ENCODE peak calls at places on chromosomes 2 and 18, in four cellular contexts. Q, M, X and P are unnamed samples.

GRCh38 chr2:64644240-64645013 is 9.3 kb downstream of the SERTAD2 start:
- DNase-seq in M (peak; percentile 95), Q (peak; percentile 75), X (peak; percentile 62), P (no peak)

GRCh38 chr2:209845666-209846065 is 74.0 kb downstream of the UNC80 start:
- DNase-seq in X (no peak), Q (no peak), M (no peak), P (no peak)

GRCh38 chr2:58604096-58604495 is 363.0 kb upstream of the FANCL start:
- DNase-seq in Q (no peak), X (no peak), M (no peak), P (no peak)

GRCh38 chr2:168424112-168424951 is 31.7 kb upstream of the CERS6 start:
- DNase-seq in Q (no peak), M (no peak), X (no peak), P (no peak)

GRCh38 chr2:241300000-241300399 is 15.5 kb downstream of the HDLBP start:
- DNase-seq in Q (peak; percentile 34), M (no peak), X (no peak), P (no peak)

GRCh38 chr2:127044165-127044718 is 62.7 kb downstream of the BIN1 start:
- DNase-seq in Q (no peak), M (no peak), X (no peak), P (no peak)

GRCh38 chr18:8979258-8979988 is 123.1 kb upstream of the NDUFV2 start:
- DNase-seq in M (no peak), X (no peak), Q (no peak), P (no peak)

GRCh38 chr2:154170400-154170799 is 298.7 kb downstream of the GALNT13 start:
- DNase-seq in X (no peak), M (no peak), Q (no peak), P (no peak)

GRCh38 chr2:239202836-239203235 is 198.0 kb downstream of the HDAC4 start:
- DNase-seq in M (no peak), X (no peak), Q (no peak), P (no peak)

GRCh38 chr2:95359501-95359930 is 43.0 kb upstream of the FAHD2A start:
- DNase-seq in X (no peak), M (no peak), Q (no peak), P (no peak)

GRCh38 chr2:219634171-219634940 is 6.9 kb downstream of the SLC4A3 start:
- DNase-seq in X (no peak), Q (no peak), M (no peak), P (no peak)

GRCh38 chr2:219631925-219632757 is 4.7 kb downstream of the SLC4A3 start:
- DNase-seq in Q (no peak), M (no peak), X (no peak), P (no peak)

GRCh38 chr2:219631406-219631891 is 4.0 kb downstream of the SLC4A3 start:
- DNase-seq in X (no peak), Q (no peak), M (no peak), P (no peak)

GRCh38 chr2:219633276-219634065 is 6.0 kb downstream of the SLC4A3 start:
- DNase-seq in X (no peak), M (no peak), Q (no peak), P (no peak)

DNA sequence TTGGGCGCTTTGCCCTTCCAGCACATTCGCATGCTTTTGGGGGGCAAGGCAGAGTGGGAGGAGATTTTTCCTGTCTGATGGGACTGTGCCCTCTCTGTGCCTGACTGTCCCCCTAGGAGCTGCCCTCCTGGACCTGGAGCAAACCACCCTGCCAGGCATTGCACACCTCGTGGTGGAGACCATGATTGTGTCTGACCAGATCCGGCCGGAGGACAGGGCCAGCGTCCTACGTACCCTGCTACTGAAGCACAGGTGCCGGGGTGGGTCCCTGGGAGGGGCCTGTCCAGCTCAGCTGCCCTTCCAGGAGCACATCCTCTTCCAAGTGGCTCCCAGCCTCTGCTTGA is 5.3 kb downstream of the SLC4A3 start:
- DNase-seq in M (no peak), Q (no peak), X (no peak), P (no peak)
- TF ChIP-seq POLR2AphosphoS2 in M (no peak), Q (no peak), X (no peak), P (no peak)

DNA sequence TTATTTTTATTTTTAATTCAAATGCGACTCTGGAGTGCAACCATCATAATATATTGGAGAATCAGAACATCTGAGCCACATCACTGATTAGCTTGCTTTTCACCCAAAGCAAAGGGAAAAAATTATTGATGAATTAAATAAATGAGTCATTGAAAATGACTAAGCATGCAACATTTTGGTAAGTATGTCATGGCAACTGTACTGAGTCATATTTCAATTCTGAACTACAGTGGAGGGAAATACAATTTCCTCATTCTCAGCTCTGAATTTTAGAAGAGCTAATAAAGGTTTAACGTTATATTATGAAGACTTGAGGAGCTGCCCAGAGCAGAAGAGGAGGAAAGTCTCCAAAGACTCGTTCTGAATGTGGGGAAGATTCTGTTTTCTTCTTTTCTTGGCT is 89.6 kb upstream of the CCDC68 start:
- DNase-seq in M (peak; percentile 17), X (no peak), Q (no peak), P (no peak)
- TF ChIP-seq EP300 in M (no peak), X (no peak), Q (no peak), P (no peak)

DNA sequence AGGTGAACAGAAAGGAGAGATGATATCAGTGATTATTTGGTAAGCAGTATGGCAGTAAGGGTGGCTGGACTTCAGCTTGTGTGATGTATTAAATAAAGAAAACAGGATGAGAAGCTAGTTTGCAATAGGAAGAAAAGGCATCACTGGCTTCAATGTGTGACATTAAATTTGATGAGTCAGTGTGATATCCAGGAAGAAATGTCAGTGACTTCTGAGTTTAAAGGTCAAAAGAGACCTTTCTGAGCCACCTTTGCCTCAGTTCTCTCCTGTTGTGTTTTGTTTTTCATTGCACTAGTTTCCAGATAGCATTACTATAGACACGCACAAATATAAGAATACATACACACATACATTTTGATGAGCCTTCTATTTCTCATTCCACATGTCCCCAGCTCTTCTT is 105.6 kb downstream of the PIGN start:
- DNase-seq in M (no peak), Q (no peak), X (no peak), P (no peak)
- TF ChIP-seq POLR2AphosphoS2 in M (no peak), Q (no peak), X (no peak), P (no peak)

GRCh38 chr18:3262234-3263171 is 570 bp downstream of the MYL12B start:
- DNase-seq in X (no peak), Q (peak; percentile 88), M (peak; percentile 42), P (no peak)

GRCh38 chr18:3264362-3264761 is 2.4 kb downstream of the MYL12B start:
- DNase-seq in Q (no peak), X (peak; percentile 71), M (peak; percentile 30), P (no peak)

GRCh38 chr18:3268306-3268705 is 6.4 kb downstream of the MYL12B start:
- DNase-seq in M (no peak), Q (no peak), X (no peak), P (no peak)

GRCh38 chr18:3266062-3266608 is 4.2 kb downstream of the MYL12B start:
- DNase-seq in X (no peak), Q (no peak), M (no peak), P (no peak)

GRCh38 chr18:3265564-3266033 is 3.7 kb downstream of the MYL12B start:
- DNase-seq in Q (no peak), M (no peak), X (peak; percentile 52), P (no peak)
- TF ChIP-seq EP300 in Q (peak; percentile 28), M (no peak), X (no peak), P (no peak)

GRCh38 chr2:120675460-120676130 is 60.1 kb upstream of the GLI2 start:
- DNase-seq in Q (peak; percentile 78), X (peak; percentile 50), M (peak; percentile 57), P (no peak)
- TF ChIP-seq POLR2AphosphoS2 in Q (no peak), X (no peak), M (no peak), P (no peak)

GRCh38 chr2:176527141-176527901 is 258.1 kb downstream of the MTX2 start:
- DNase-seq in Q (no peak), M (no peak), X (no peak), P (no peak)
- TF ChIP-seq EP300 in Q (no peak), M (no peak), X (no peak), P (no peak)

DNA sequence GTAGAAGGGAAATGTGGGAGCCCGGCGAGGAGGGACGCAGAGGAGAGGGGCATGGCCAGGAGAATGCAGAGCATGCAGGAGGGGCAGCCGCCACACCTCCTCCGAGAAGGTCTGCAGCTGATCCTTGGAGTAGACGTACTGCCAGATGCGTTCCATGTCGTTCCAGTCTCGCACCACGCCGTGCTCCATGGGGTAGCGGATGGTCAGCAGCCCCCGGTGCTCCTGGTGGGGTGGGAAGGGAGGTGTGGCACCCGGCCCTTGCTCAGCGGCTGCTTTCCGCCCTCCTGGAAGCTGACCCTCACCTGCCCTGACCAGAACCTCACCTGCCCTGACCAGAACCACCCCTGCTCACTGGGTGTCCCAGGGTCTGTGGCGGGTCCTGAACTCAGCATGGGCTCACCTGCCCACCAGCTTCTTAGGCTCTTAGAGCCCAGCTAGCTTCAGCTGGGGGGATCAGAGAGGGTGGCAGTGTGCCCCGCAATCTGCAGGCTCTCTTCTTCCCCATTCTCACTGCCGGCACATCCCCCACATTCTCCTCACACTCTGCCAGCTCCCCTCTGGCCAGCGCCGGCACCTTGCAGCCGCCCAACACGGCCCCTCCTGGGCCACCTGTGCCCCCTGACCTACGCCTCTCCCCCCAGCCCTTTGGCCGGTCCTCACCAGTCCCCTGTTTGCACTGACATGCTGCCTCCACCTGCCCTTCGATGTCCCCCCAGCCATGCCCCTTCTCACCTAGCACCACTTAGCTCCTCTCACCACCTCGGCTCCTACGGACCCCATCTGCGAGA is 4.4 kb downstream of the ACTR1B start:
- DNase-seq in Q (no peak), M (no peak), X (no peak), P (no peak)
- TF ChIP-seq POLR2AphosphoS2 in Q (no peak), M (no peak), X (no peak), P (no peak)